ENCODE peak calls at places on chromosome 11, in ten cellular contexts. E is thyroid gland; T is astrocyte of the spinal cord; Z is immature natural killer cell; R is effector CD4-positive, alpha-beta T cell; J is neural crest cell; U is RWPE1; A is occipital lobe; D is A673; Y is ovary. M is an unnamed sample.
A peak's percentile ranks its signal among the peaks of the same experiment; 100 is the strongest.

GRCh38 chr11:112004389-112004788 is 20.8 kb upstream of the DLAT start:
- DNase-seq in Z (no peak), T (no peak), U (peak; percentile 25), R (no peak), Y (no peak), D (peak; percentile 47), J (no peak), E (no peak), A (no peak), M (peak; percentile 9)

GRCh38 chr11:92136792-92137191 is 87.8 kb upstream of the FAT3 start:
- DNase-seq in R (no peak), U (no peak), A (no peak), T (no peak), E (no peak), Z (no peak), J (no peak), Y (no peak), D (no peak), M (no peak)

GRCh38 chr11:74784234-74784633 is 35.6 kb downstream of the RNF169 start:
- DNase-seq in E (no peak), U (no peak), R (no peak), T (no peak), A (no peak), J (no peak), Y (no peak), Z (no peak), D (no peak), M (peak; percentile 33)

GRCh38 chr11:100863080-100863581 is 176.0 kb downstream of the ARHGAP42 start:
- DNase-seq in E (peak; percentile 59), J (no peak), Y (no peak), T (peak; percentile 95), U (no peak), D (peak; percentile 45), R (no peak), Z (no peak), A (no peak), M (peak; percentile 85)

GRCh38 chr11:126645206-126645605 is 289.7 kb downstream of the ST3GAL4 start:
- DNase-seq in E (no peak), T (peak; percentile 23), D (no peak), U (no peak), Y (no peak), R (no peak), J (no peak), Z (no peak), A (no peak), M (no peak)

GRCh38 chr11:40029406-40029805 is 1430.0 kb downstream of the LRRC4C start:
- DNase-seq in E (peak; percentile 2), R (no peak), Z (no peak), Y (no peak), D (no peak), T (no peak), J (no peak), U (no peak), A (no peak), M (no peak)

GRCh38 chr11:26820739-26821138 is 98.9 kb upstream of the SLC5A12 start:
- DNase-seq in R (no peak), Y (no peak), T (peak; percentile 37), E (no peak), A (no peak), D (no peak), Z (no peak), U (peak; percentile 34), J (no peak), M (no peak)

GRCh38 chr11:121669422-121669821 is 216.7 kb upstream of the SORL1-AS1 start:
- DNase-seq in D (peak; percentile 25), T (no peak), Y (no peak), A (no peak), E (no peak), R (no peak), J (no peak), Z (no peak), U (no peak), M (no peak)

GRCh38 chr11:129131361-129131760 is 60.8 kb downstream of the ARHGAP32 start:
- DNase-seq in D (no peak), A (no peak), E (no peak), Z (no peak), U (no peak), J (no peak), Y (no peak), R (no peak), T (peak; percentile 42), M (no peak)

GRCh38 chr11:73851046-73851764 is 25.4 kb downstream of the COA4 start:
- DNase-seq in D (no peak), U (no peak), T (no peak), Y (no peak), R (no peak), Z (no peak), J (no peak), E (no peak), A (no peak), M (no peak)

GRCh38 chr11:110182886-110183285 is 89.7 kb downstream of the ZC3H12C start:
- DNase-seq in A (no peak), E (no peak), Y (no peak), Z (no peak), U (no peak), R (no peak), D (no peak), T (peak; percentile 54), J (no peak), M (no peak)

GRCh38 chr11:128500488-128500887 is 86.9 kb downstream of the ETS1 start:
- DNase-seq in Y (no peak), T (peak; percentile 71), Z (no peak), E (no peak), D (no peak), J (no peak), A (no peak), R (no peak), U (no peak), M (no peak)

GRCh38 chr11:34564406-34564805 is 50.8 kb upstream of the ELF5 start:
- DNase-seq in Y (no peak), E (no peak), D (no peak), A (no peak), R (no peak), U (peak; percentile 68), T (no peak), Z (no peak), J (no peak), M (no peak)